ENCODE peak calls at places on chromosomes 1 and 21, in six cellular contexts. One of them, this sample, is unnamed. For H3K4me1, the result is how much of the 10 kb centered on the place peaks cover.

GRCh38 chr1:110462964-110463363 is 12.0 kb downstream of the PROK1 start:
- DNase-seq in neuronal stem cell: no peak
- DNase-seq in trophoblast cell: no peak
- DNase-seq in IMR-90: peak
- DNase-seq in H9: no peak
- DNase-seq in H1: no peak
- DNase-seq in this sample: no peak

GRCh38 chr1:37691497-37692077 is 729 bp upstream of the CDCA8 start:
- DNase-seq in H9: peak
- DNase-seq in neuronal stem cell: no peak
- DNase-seq in H1: no peak
- DNase-seq in trophoblast cell: peak
- DNase-seq in IMR-90: peak
- DNase-seq in this sample: peak

GRCh38 chr21:42247716-42248115 is 28.8 kb downstream of the ABCG1 start:
- DNase-seq in IMR-90: no peak
- DNase-seq in trophoblast cell: no peak
- DNase-seq in H1: no peak
- DNase-seq in H9: no peak
- DNase-seq in neuronal stem cell: no peak
- DNase-seq in this sample: no peak

GRCh38 chr21:39047046-39047445 is 136.2 kb downstream of the PSMG1 start:
- DNase-seq in H1: no peak
- DNase-seq in trophoblast cell: no peak
- DNase-seq in neuronal stem cell: no peak
- DNase-seq in H9: no peak
- DNase-seq in IMR-90: no peak
- DNase-seq in this sample: no peak

GRCh38 chr1:38013027-38013588 is 574 bp downstream of the UTP11 start:
- DNase-seq in neuronal stem cell: no peak
- DNase-seq in IMR-90: peak
- DNase-seq in trophoblast cell: peak
- DNase-seq in H1: no peak
- DNase-seq in H9: no peak
- DNase-seq in this sample: peak

GRCh38 chr21:31397515-31397926 is 53.5 kb upstream of the TIAM1 start:
- DNase-seq in H1: no peak
- DNase-seq in IMR-90: no peak
- DNase-seq in H9: no peak
- DNase-seq in trophoblast cell: no peak
- DNase-seq in neuronal stem cell: no peak
- DNase-seq in this sample: no peak

GRCh38 chr1:211882391-211882790 is 51.8 kb upstream of the LPGAT1 start:
- DNase-seq in H1: no peak
- DNase-seq in neuronal stem cell: no peak
- DNase-seq in H9: no peak
- DNase-seq in trophoblast cell: no peak
- DNase-seq in IMR-90: no peak
- DNase-seq in this sample: no peak

GRCh38 chr1:233603366-233603927 is 10.5 kb upstream of the KCNK1 start:
- DNase-seq in H1: no peak
- DNase-seq in H9: no peak
- DNase-seq in trophoblast cell: no peak
- DNase-seq in IMR-90: no peak
- DNase-seq in neuronal stem cell: no peak
- DNase-seq in this sample: no peak

GRCh38 chr1:6580588-6581270 is 935 bp downstream of the ZBTB48 start:
- DNase-seq in trophoblast cell: no peak
- DNase-seq in IMR-90: no peak
- DNase-seq in H9: no peak
- DNase-seq in H1: no peak
- DNase-seq in neuronal stem cell: no peak
- DNase-seq in this sample: peak

GRCh38 chr1:23114424-23115079 is 54.1 kb downstream of the LUZP1 start:
- DNase-seq in H9: no peak
- DNase-seq in trophoblast cell: no peak
- DNase-seq in H1: no peak
- DNase-seq in neuronal stem cell: no peak
- DNase-seq in IMR-90: peak
- DNase-seq in this sample: no peak

GRCh38 chr1:201399352-201400126 is 415 bp upstream of the LAD1 start:
- DNase-seq in H9: peak
- DNase-seq in trophoblast cell: peak
- DNase-seq in H1: peak
- DNase-seq in IMR-90: no peak
- DNase-seq in neuronal stem cell: no peak
- DNase-seq in this sample: no peak

GRCh38 chr1:234732671-234733390 is 122.9 kb upstream of the IRF2BP2 start:
- DNase-seq in trophoblast cell: no peak
- DNase-seq in H9: no peak
- DNase-seq in H1: no peak
- DNase-seq in neuronal stem cell: no peak
- DNase-seq in IMR-90: no peak
- DNase-seq in this sample: no peak

GRCh38 chr1:84300991-84301758 is at the start of gene SAMD13:
- DNase-seq in H1: no peak
- DNase-seq in neuronal stem cell: no peak
- DNase-seq in trophoblast cell: no peak
- DNase-seq in H9: no peak
- DNase-seq in IMR-90: peak
- DNase-seq in this sample: peak

GRCh38 chr1:241518447-241519307 is 878 bp downstream of the FH start:
- DNase-seq in H1: no peak
- DNase-seq in H9: peak
- DNase-seq in IMR-90: peak
- DNase-seq in trophoblast cell: no peak
- DNase-seq in neuronal stem cell: no peak
- DNase-seq in this sample: peak

GRCh38 chr1:86352096-86352495 is 44.0 kb downstream of the ODF2L start:
- DNase-seq in H1: no peak
- DNase-seq in H9: no peak
- DNase-seq in IMR-90: no peak
- DNase-seq in neuronal stem cell: no peak
- DNase-seq in trophoblast cell: no peak
- DNase-seq in this sample: no peak

GRCh38 chr1:7199077-7199779 is 414.0 kb downstream of the CAMTA1 start:
- DNase-seq in IMR-90: no peak
- DNase-seq in H1: no peak
- DNase-seq in H9: peak
- DNase-seq in trophoblast cell: no peak
- DNase-seq in neuronal stem cell: no peak
- DNase-seq in this sample: no peak

GRCh38 chr1:225519166-225519863 is 91.5 kb upstream of the LBR start:
- DNase-seq in IMR-90: peak
- DNase-seq in H9: peak
- DNase-seq in trophoblast cell: peak
- DNase-seq in neuronal stem cell: no peak
- DNase-seq in H1: peak
- DNase-seq in this sample: no peak

GRCh38 chr1:41629571-41629970 is 145.1 kb upstream of the EDN2 start:
- DNase-seq in trophoblast cell: no peak
- DNase-seq in neuronal stem cell: no peak
- DNase-seq in H9: no peak
- DNase-seq in IMR-90: peak
- DNase-seq in H1: no peak
- DNase-seq in this sample: peak

GRCh38 chr1:17149771-17150170 is 30.5 kb upstream of the PADI2 start:
- DNase-seq in H1: no peak
- DNase-seq in IMR-90: no peak
- DNase-seq in trophoblast cell: no peak
- DNase-seq in neuronal stem cell: no peak
- DNase-seq in H9: no peak
- DNase-seq in this sample: no peak

GRCh38 chr1:192609110-192610079 is 26.6 kb upstream of the RGS13 start:
- DNase-seq in neuronal stem cell: no peak
- DNase-seq in trophoblast cell: no peak
- DNase-seq in H9: no peak
- DNase-seq in IMR-90: no peak
- DNase-seq in H1: no peak
- DNase-seq in this sample: no peak

GRCh38 chr1:219176168-219176567 is 2.5 kb downstream of the LYPLAL1 start:
- DNase-seq in trophoblast cell: no peak
- DNase-seq in IMR-90: no peak
- DNase-seq in neuronal stem cell: no peak
- DNase-seq in H1: no peak
- DNase-seq in H9: no peak
- DNase-seq in this sample: no peak

GRCh38 chr1:219172821-219173220 is 857 bp upstream of the LYPLAL1 start:
- DNase-seq in trophoblast cell: no peak
- DNase-seq in H9: no peak
- DNase-seq in H1: no peak
- DNase-seq in neuronal stem cell: no peak
- DNase-seq in IMR-90: no peak
- DNase-seq in this sample: no peak

GRCh38 chr1:219174672-219175564 is 1.2 kb downstream of the LYPLAL1 start:
- DNase-seq in H9: no peak
- DNase-seq in H1: no peak
- DNase-seq in trophoblast cell: peak
- DNase-seq in IMR-90: peak
- DNase-seq in neuronal stem cell: peak
- DNase-seq in this sample: peak

GRCh38 chr1:219173434-219173757 is 282 bp upstream of the LYPLAL1 start:
- DNase-seq in H1: no peak
- DNase-seq in neuronal stem cell: no peak
- DNase-seq in IMR-90: no peak
- DNase-seq in H9: no peak
- DNase-seq in trophoblast cell: no peak
- DNase-seq in this sample: no peak

GRCh38 chr1:219173758-219174671 is at the start of gene LYPLAL1:
- DNase-seq in neuronal stem cell: peak
- DNase-seq in IMR-90: peak
- DNase-seq in H1: peak
- DNase-seq in trophoblast cell: peak
- DNase-seq in H9: peak
- DNase-seq in this sample: peak
- H4K8ac ChIP-seq in neuronal stem cell: no peak
- H4K8ac ChIP-seq in IMR-90: peak
- H4K8ac ChIP-seq in H1: peak
- H4K8ac ChIP-seq in trophoblast cell: peak
- H4K8ac ChIP-seq in H9: no peak
- H4K8ac ChIP-seq in this sample: peak

GRCh38 chr1:228163004-228163753 is 2.4 kb upstream of the IBA57 start:
- DNase-seq in H9: no peak
- DNase-seq in neuronal stem cell: no peak
- DNase-seq in H1: no peak
- DNase-seq in IMR-90: no peak
- DNase-seq in trophoblast cell: peak
- DNase-seq in this sample: no peak
- H3K4me1 ChIP-seq in H9: under half
- H3K4me1 ChIP-seq in neuronal stem cell: under half
- H3K4me1 ChIP-seq in H1: under half
- H3K4me1 ChIP-seq in IMR-90: under half
- H3K4me1 ChIP-seq in trophoblast cell: under half
- H3K4me1 ChIP-seq in this sample: under half

DNA sequence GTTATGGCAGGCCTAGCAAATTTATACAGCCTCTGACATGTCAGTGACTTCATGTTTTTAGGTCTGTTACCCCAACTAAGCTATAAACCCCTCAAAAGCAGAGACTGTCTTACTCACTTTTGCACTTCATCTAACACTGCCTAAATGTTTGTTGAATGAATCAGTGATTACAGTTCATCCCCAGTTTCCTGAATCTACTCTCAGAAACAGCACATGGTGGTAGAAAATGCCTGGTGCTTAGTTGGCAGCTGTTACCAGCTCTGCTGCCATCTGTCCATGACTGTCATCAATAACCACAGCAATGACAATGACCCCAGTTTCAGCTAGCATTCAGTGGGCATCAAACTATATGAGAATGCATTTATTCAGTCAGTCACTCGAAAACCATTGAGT is 110.5 kb upstream of the SERBP1 start:
- DNase-seq in trophoblast cell: no peak
- DNase-seq in H1: no peak
- DNase-seq in neuronal stem cell: no peak
- DNase-seq in IMR-90: peak
- DNase-seq in H9: no peak
- DNase-seq in this sample: no peak
- H2AFZ ChIP-seq in trophoblast cell: no peak
- H2AFZ ChIP-seq in H1: no peak
- H2AFZ ChIP-seq in neuronal stem cell: no peak
- H2AFZ ChIP-seq in IMR-90: no peak
- H2AFZ ChIP-seq in H9: no peak
- H2AFZ ChIP-seq in this sample: no peak

GRCh38 chr1:153995640-153996039 is 5.1 kb downstream of the RPS27 start:
- DNase-seq in neuronal stem cell: no peak
- DNase-seq in IMR-90: no peak
- DNase-seq in H9: no peak
- DNase-seq in H1: no peak
- DNase-seq in trophoblast cell: no peak
- DNase-seq in this sample: no peak

GRCh38 chr1:153991806-153992205 is 1.2 kb downstream of the RPS27 start:
- DNase-seq in H1: no peak
- DNase-seq in H9: no peak
- DNase-seq in neuronal stem cell: no peak
- DNase-seq in IMR-90: no peak
- DNase-seq in trophoblast cell: no peak
- DNase-seq in this sample: no peak

GRCh38 chr1:153987621-153988020 is 1.5 kb upstream of the RAB13 start:
- DNase-seq in trophoblast cell: no peak
- DNase-seq in H1: no peak
- DNase-seq in IMR-90: no peak
- DNase-seq in H9: no peak
- DNase-seq in neuronal stem cell: no peak
- DNase-seq in this sample: no peak

GRCh38 chr1:153990468-153991150 is at the start of gene RPS27:
- DNase-seq in H1: peak
- DNase-seq in IMR-90: peak
- DNase-seq in trophoblast cell: peak
- DNase-seq in neuronal stem cell: peak
- DNase-seq in H9: peak
- DNase-seq in this sample: peak

DNA sequence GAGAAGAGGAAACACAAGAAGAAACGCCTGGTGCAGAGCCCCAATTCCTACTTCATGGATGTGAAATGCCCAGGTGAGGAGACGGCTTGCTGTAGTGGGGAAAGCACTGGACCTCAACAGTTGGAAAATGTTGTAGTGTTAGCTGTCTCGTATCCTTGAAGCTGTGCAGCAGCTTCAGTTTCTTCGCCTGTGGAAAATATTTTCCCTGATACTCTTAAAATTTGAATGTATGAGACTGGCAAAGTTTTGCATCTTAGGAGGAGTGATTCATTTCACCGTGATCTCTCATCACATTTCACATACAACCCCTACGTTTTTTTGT is 550 bp downstream of the RPS27 start:
- DNase-seq in H9: no peak
- DNase-seq in neuronal stem cell: no peak
- DNase-seq in H1: no peak
- DNase-seq in trophoblast cell: no peak
- DNase-seq in IMR-90: no peak
- DNase-seq in this sample: no peak
- H4K8ac ChIP-seq in H9: no peak
- H4K8ac ChIP-seq in neuronal stem cell: no peak
- H4K8ac ChIP-seq in H1: no peak
- H4K8ac ChIP-seq in trophoblast cell: peak
- H4K8ac ChIP-seq in IMR-90: peak
- H4K8ac ChIP-seq in this sample: peak

GRCh38 chr1:206859082-206859491 is 6.3 kb upstream of the IL20 start:
- DNase-seq in H1: no peak
- DNase-seq in neuronal stem cell: no peak
- DNase-seq in H9: no peak
- DNase-seq in trophoblast cell: no peak
- DNase-seq in IMR-90: no peak
- DNase-seq in this sample: no peak
- H3K4me1 ChIP-seq in H1: under half
- H3K4me1 ChIP-seq in neuronal stem cell: under half
- H3K4me1 ChIP-seq in H9: under half
- H3K4me1 ChIP-seq in trophoblast cell: under half
- H3K4me1 ChIP-seq in IMR-90: under half
- H3K4me1 ChIP-seq in this sample: under half

GRCh38 chr1:19421365-19421764 is 64.0 kb downstream of the CAPZB start:
- DNase-seq in H1: no peak
- DNase-seq in IMR-90: no peak
- DNase-seq in neuronal stem cell: no peak
- DNase-seq in H9: no peak
- DNase-seq in trophoblast cell: no peak
- DNase-seq in this sample: no peak
- H2AFZ ChIP-seq in H1: no peak
- H2AFZ ChIP-seq in IMR-90: no peak
- H2AFZ ChIP-seq in neuronal stem cell: no peak
- H2AFZ ChIP-seq in H9: no peak
- H2AFZ ChIP-seq in trophoblast cell: no peak
- H2AFZ ChIP-seq in this sample: no peak

This sample was measured in mesenchymal stem cell.